ENCODE peak calls at places on chromosome 6, in seven cellular contexts. One of them, this sample, is unnamed.

GRCh38 chr6:34600101-34600500 is 44.0 kb upstream of the SPDEF start:
- DNase-seq in HepG2: no peak
- DNase-seq in heart left ventricle: no peak
- DNase-seq in ovary: peak; percentile 51
- DNase-seq in HCT116: no peak
- DNase-seq in esophagus squamous epithelium: no peak
- DNase-seq in transverse colon: no peak
- DNase-seq in this sample: no peak

GRCh38 chr6:26604797-26605196 is 8.0 kb downstream of the ABT1 start:
- DNase-seq in HepG2: no peak
- DNase-seq in heart left ventricle: no peak
- DNase-seq in transverse colon: no peak
- DNase-seq in esophagus squamous epithelium: no peak
- DNase-seq in ovary: no peak
- DNase-seq in HCT116: no peak
- DNase-seq in this sample: no peak

GRCh38 chr6:168196881-168197635 is 118.0 kb upstream of the FRMD1 start:
- DNase-seq in HepG2: no peak
- DNase-seq in ovary: no peak
- DNase-seq in transverse colon: no peak
- DNase-seq in heart left ventricle: peak; percentile 35
- DNase-seq in HCT116: no peak
- DNase-seq in esophagus squamous epithelium: no peak
- DNase-seq in this sample: no peak

GRCh38 chr6:169167581-169168301 is 85.9 kb downstream of the THBS2 start:
- DNase-seq in esophagus squamous epithelium: no peak
- DNase-seq in HCT116: peak; percentile 60
- DNase-seq in heart left ventricle: peak; percentile 81
- DNase-seq in transverse colon: no peak
- DNase-seq in HepG2: no peak
- DNase-seq in ovary: peak; percentile 59
- DNase-seq in this sample: no peak

GRCh38 chr6:111172563-111172962 is 85.3 kb downstream of the SLC16A10 start:
- DNase-seq in transverse colon: no peak
- DNase-seq in HCT116: no peak
- DNase-seq in HepG2: no peak
- DNase-seq in ovary: no peak
- DNase-seq in heart left ventricle: no peak
- DNase-seq in esophagus squamous epithelium: no peak
- DNase-seq in this sample: no peak

GRCh38 chr6:132695773-132696172 is 18.1 kb downstream of the VNN1 start:
- DNase-seq in HCT116: no peak
- DNase-seq in esophagus squamous epithelium: no peak
- DNase-seq in ovary: no peak
- DNase-seq in HepG2: no peak
- DNase-seq in heart left ventricle: no peak
- DNase-seq in transverse colon: no peak
- DNase-seq in this sample: no peak

GRCh38 chr6:34718867-34719441 is 22.4 kb upstream of the ILRUN start:
- DNase-seq in heart left ventricle: no peak
- DNase-seq in esophagus squamous epithelium: no peak
- DNase-seq in HepG2: no peak
- DNase-seq in HCT116: no peak
- DNase-seq in transverse colon: no peak
- DNase-seq in ovary: no peak
- DNase-seq in this sample: no peak

GRCh38 chr6:20173833-20174796 is 38.2 kb downstream of the MBOAT1 start:
- DNase-seq in transverse colon: no peak
- DNase-seq in HCT116: no peak
- DNase-seq in HepG2: no peak
- DNase-seq in heart left ventricle: no peak
- DNase-seq in ovary: no peak
- DNase-seq in esophagus squamous epithelium: no peak
- DNase-seq in this sample: no peak

GRCh38 chr6:45704056-45704790 is 311.4 kb downstream of the CLIC5 start:
- DNase-seq in HepG2: no peak
- DNase-seq in HCT116: no peak
- DNase-seq in transverse colon: no peak
- DNase-seq in esophagus squamous epithelium: no peak
- DNase-seq in ovary: no peak
- DNase-seq in heart left ventricle: no peak
- DNase-seq in this sample: no peak

GRCh38 chr6:160391419-160392116 is 43.4 kb downstream of the SLC22A3 start:
- DNase-seq in esophagus squamous epithelium: no peak
- DNase-seq in HepG2: peak; percentile 73
- DNase-seq in HCT116: peak; percentile 82
- DNase-seq in ovary: no peak
- DNase-seq in heart left ventricle: no peak
- DNase-seq in transverse colon: peak; percentile 33
- DNase-seq in this sample: peak; percentile 53

GRCh38 chr6:56497270-56497669 is 145.4 kb downstream of the DST start:
- DNase-seq in ovary: no peak
- DNase-seq in transverse colon: no peak
- DNase-seq in heart left ventricle: no peak
- DNase-seq in HCT116: no peak
- DNase-seq in esophagus squamous epithelium: no peak
- DNase-seq in HepG2: no peak
- DNase-seq in this sample: no peak

GRCh38 chr6:2185056-2185455 is 60.3 kb downstream of the GMDS start:
- DNase-seq in HepG2: no peak
- DNase-seq in esophagus squamous epithelium: no peak
- DNase-seq in ovary: no peak
- DNase-seq in heart left ventricle: no peak
- DNase-seq in HCT116: no peak
- DNase-seq in transverse colon: no peak
- DNase-seq in this sample: no peak

GRCh38 chr6:121399971-121400370 is 35.5 kb upstream of the GJA1 start:
- DNase-seq in ovary: no peak
- DNase-seq in transverse colon: no peak
- DNase-seq in esophagus squamous epithelium: no peak
- DNase-seq in heart left ventricle: no peak
- DNase-seq in HepG2: no peak
- DNase-seq in HCT116: no peak
- DNase-seq in this sample: no peak

GRCh38 chr6:137798846-137799245 is 68.2 kb upstream of the TNFAIP3 start:
- DNase-seq in HepG2: no peak
- DNase-seq in transverse colon: no peak
- DNase-seq in heart left ventricle: no peak
- DNase-seq in HCT116: no peak
- DNase-seq in esophagus squamous epithelium: no peak
- DNase-seq in ovary: no peak
- DNase-seq in this sample: no peak

GRCh38 chr6:74606488-74607135 is 599.2 kb downstream of the COL12A1 start:
- DNase-seq in transverse colon: no peak
- DNase-seq in heart left ventricle: no peak
- DNase-seq in esophagus squamous epithelium: no peak
- DNase-seq in HCT116: no peak
- DNase-seq in HepG2: no peak
- DNase-seq in ovary: no peak
- DNase-seq in this sample: no peak

GRCh38 chr6:92352130-92352529 is 1067.2 kb downstream of the EPHA7 start:
- DNase-seq in transverse colon: no peak
- DNase-seq in heart left ventricle: no peak
- DNase-seq in HCT116: no peak
- DNase-seq in ovary: no peak
- DNase-seq in HepG2: no peak
- DNase-seq in esophagus squamous epithelium: no peak
- DNase-seq in this sample: no peak

GRCh38 chr6:4815584-4815983 is 39.4 kb downstream of the CDYL start:
- DNase-seq in esophagus squamous epithelium: no peak
- DNase-seq in HCT116: no peak
- DNase-seq in heart left ventricle: no peak
- DNase-seq in transverse colon: no peak
- DNase-seq in ovary: no peak
- DNase-seq in HepG2: no peak
- DNase-seq in this sample: no peak
- H3K4me1 ChIP-seq in esophagus squamous epithelium: peaks cover 5% of the 10 kb centered on the region
- H3K4me1 ChIP-seq in HCT116: no peaks in the 10 kb centered on the region
- H3K4me1 ChIP-seq in heart left ventricle: peaks cover 13% of the 10 kb centered on the region
- H3K4me1 ChIP-seq in transverse colon: peaks cover 23% of the 10 kb centered on the region
- H3K4me1 ChIP-seq in ovary: peaks cover 12% of the 10 kb centered on the region
- H3K4me1 ChIP-seq in HepG2: peaks cover 28% of the 10 kb centered on the region
- H3K4me1 ChIP-seq in this sample: peaks cover 6% of the 10 kb centered on the region

GRCh38 chr6:41088451-41088850 is 15.7 kb downstream of the NFYA start:
- DNase-seq in ovary: no peak
- DNase-seq in HepG2: no peak
- DNase-seq in esophagus squamous epithelium: no peak
- DNase-seq in transverse colon: no peak
- DNase-seq in heart left ventricle: no peak
- DNase-seq in HCT116: no peak
- DNase-seq in this sample: no peak
- TF ChIP-seq POLR2A in ovary: no peak
- TF ChIP-seq POLR2A in HepG2: no peak
- TF ChIP-seq POLR2A in esophagus squamous epithelium: no peak
- TF ChIP-seq POLR2A in transverse colon: no peak
- TF ChIP-seq POLR2A in heart left ventricle: no peak
- TF ChIP-seq POLR2A in HCT116: no peak
- TF ChIP-seq POLR2A in this sample: no peak

GRCh38 chr6:21597243-21597682 is 3.7 kb downstream of the SOX4 start:
- DNase-seq in HCT116: no peak
- DNase-seq in esophagus squamous epithelium: no peak
- DNase-seq in HepG2: no peak
- DNase-seq in transverse colon: no peak
- DNase-seq in ovary: no peak
- DNase-seq in heart left ventricle: no peak
- DNase-seq in this sample: no peak

GRCh38 chr6:21597706-21598273 is 4.2 kb downstream of the SOX4 start:
- DNase-seq in transverse colon: peak; percentile 14
- DNase-seq in ovary: no peak
- DNase-seq in esophagus squamous epithelium: no peak
- DNase-seq in HepG2: no peak
- DNase-seq in HCT116: no peak
- DNase-seq in heart left ventricle: peak; percentile 54
- DNase-seq in this sample: no peak

GRCh38 chr6:21595951-21596378 is 2.4 kb downstream of the SOX4 start:
- DNase-seq in HCT116: no peak
- DNase-seq in ovary: peak; percentile 67
- DNase-seq in esophagus squamous epithelium: no peak
- DNase-seq in HepG2: no peak
- DNase-seq in transverse colon: peak; percentile 23
- DNase-seq in heart left ventricle: no peak
- DNase-seq in this sample: peak; percentile 42

GRCh38 chr6:21595265-21595950 is 1.9 kb downstream of the SOX4 start:
- DNase-seq in HCT116: no peak
- DNase-seq in HepG2: no peak
- DNase-seq in heart left ventricle: peak; percentile 69
- DNase-seq in transverse colon: peak; percentile 45
- DNase-seq in ovary: peak; percentile 69
- DNase-seq in esophagus squamous epithelium: no peak
- DNase-seq in this sample: peak; percentile 54

DNA sequence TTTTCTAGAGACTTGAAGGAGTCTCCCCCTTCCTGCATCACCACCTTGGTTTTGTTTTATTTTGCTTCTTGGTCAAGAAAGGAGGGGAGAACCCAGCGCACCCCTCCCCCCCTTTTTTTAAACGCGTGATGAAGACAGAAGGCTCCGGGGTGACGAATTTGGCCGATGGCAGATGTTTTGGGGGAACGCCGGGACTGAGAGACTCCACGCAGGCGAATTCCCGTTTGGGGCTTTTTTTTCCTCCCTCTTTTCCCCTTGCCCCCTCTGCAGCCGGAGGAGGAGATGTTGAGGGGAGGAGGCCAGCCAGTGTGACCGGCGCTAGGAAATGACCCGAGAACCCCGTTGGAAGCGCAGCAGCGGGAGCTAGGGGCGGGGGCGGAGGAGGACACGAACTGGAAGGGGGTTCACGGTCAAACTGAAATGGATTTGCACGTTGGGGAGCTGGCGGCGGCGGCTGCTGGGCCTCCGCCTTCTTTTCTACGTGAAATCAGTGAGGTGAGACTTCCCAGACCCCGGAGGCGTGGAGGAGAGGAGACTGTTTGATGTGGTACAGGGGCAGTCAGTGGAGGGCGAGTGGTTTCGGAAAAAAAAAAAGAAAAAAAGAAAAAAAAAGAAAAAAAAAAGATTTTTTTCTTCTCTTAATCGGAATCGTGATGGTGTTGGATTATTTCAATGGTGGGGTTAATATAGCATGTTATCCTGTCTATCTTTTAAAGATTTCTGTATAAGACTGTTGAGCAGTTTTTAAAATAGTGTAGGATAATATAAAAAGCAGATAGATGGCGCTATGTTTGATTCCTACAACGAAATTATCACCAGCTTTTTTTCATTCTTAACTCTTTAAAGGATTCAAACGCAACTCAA is 3.1 kb downstream of the SOX4 start:
- DNase-seq in ovary: peak; percentile 82
- DNase-seq in esophagus squamous epithelium: no peak
- DNase-seq in HCT116: no peak
- DNase-seq in transverse colon: peak; percentile 40
- DNase-seq in HepG2: no peak
- DNase-seq in heart left ventricle: peak; percentile 72
- DNase-seq in this sample: peak; percentile 62
- H3K36me3 ChIP-seq in ovary: no peaks in the 10 kb centered on the region
- H3K36me3 ChIP-seq in esophagus squamous epithelium: no peaks in the 10 kb centered on the region
- H3K36me3 ChIP-seq in HCT116: no peaks in the 10 kb centered on the region
- H3K36me3 ChIP-seq in transverse colon: no peaks in the 10 kb centered on the region
- H3K36me3 ChIP-seq in HepG2: no peaks in the 10 kb centered on the region
- H3K36me3 ChIP-seq in heart left ventricle: no peaks in the 10 kb centered on the region
- H3K36me3 ChIP-seq in this sample: no peaks in the 10 kb centered on the region

GRCh38 chr6:80543151-80543550 is 436.7 kb downstream of the BCKDHB start:
- DNase-seq in transverse colon: no peak
- DNase-seq in ovary: no peak
- DNase-seq in heart left ventricle: no peak
- DNase-seq in HepG2: no peak
- DNase-seq in HCT116: no peak
- DNase-seq in esophagus squamous epithelium: no peak
- DNase-seq in this sample: no peak
- H3K4me1 ChIP-seq in transverse colon: no peaks in the 10 kb centered on the region
- H3K4me1 ChIP-seq in ovary: no peaks in the 10 kb centered on the region
- H3K4me1 ChIP-seq in heart left ventricle: no peaks in the 10 kb centered on the region
- H3K4me1 ChIP-seq in HepG2: no peaks in the 10 kb centered on the region
- H3K4me1 ChIP-seq in HCT116: peaks cover 12% of the 10 kb centered on the region
- H3K4me1 ChIP-seq in esophagus squamous epithelium: no peaks in the 10 kb centered on the region
- H3K4me1 ChIP-seq in this sample: no peaks in the 10 kb centered on the region

DNA sequence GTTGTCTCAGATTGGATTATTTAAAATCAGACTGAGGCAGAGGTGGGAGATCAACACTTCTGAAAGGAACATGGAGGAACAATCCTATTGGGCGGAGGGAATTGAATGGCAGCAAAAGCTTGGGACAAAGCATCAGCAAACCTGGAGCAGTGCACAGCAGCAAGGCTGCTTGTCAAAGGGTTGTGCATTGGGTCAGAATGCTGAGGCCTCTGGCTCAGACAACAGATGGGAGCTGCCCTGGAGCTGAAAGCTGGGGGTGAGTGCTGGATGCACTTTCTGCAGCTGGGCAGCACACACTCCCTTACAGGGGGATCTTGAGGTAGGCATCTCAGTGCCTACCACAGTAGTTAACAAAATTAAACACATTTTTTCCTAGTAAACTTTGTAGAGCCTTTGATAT is 634.4 kb upstream of the MMS22L start:
- DNase-seq in esophagus squamous epithelium: no peak
- DNase-seq in ovary: no peak
- DNase-seq in HCT116: no peak
- DNase-seq in transverse colon: no peak
- DNase-seq in HepG2: no peak
- DNase-seq in heart left ventricle: no peak
- DNase-seq in this sample: no peak
- TF ChIP-seq POLR2A in esophagus squamous epithelium: no peak
- TF ChIP-seq POLR2A in ovary: no peak
- TF ChIP-seq POLR2A in HCT116: no peak
- TF ChIP-seq POLR2A in transverse colon: no peak
- TF ChIP-seq POLR2A in HepG2: no peak
- TF ChIP-seq POLR2A in heart left ventricle: no peak
- TF ChIP-seq POLR2A in this sample: no peak

This sample was measured in adrenal gland.